ENCODE peak calls at places on chromosome 10, in eight cellular contexts. J, P, I, N, W, R, O and C are unnamed samples.

GRCh38 chr10:119575506-119575905 is 21.3 kb downstream of the TIAL1 start:
- DNase-seq in W (peak), I (peak), P (no peak), N (no peak), R (no peak), O (peak), J (no peak), C (peak)

GRCh38 chr10:124686707-124687376 is 57.3 kb downstream of the FAM53B start:
- DNase-seq in I (no peak), J (no peak), W (no peak), O (no peak), P (peak), R (no peak), N (no peak), C (no peak)

GRCh38 chr10:31584789-31585406 is 265.9 kb downstream of the ZEB1 start:
- DNase-seq in O (peak), R (no peak), J (no peak), P (no peak), I (peak), N (no peak), W (no peak), C (no peak)

GRCh38 chr10:110226926-110227641 is 19.7 kb downstream of the MXI1 start:
- DNase-seq in W (peak), P (peak), O (no peak), R (peak), N (no peak), J (peak), I (no peak), C (no peak)

GRCh38 chr10:79946270-79947082 is 2.4 kb downstream of the SFTPD start:
- DNase-seq in J (no peak), P (no peak), W (no peak), I (no peak), O (no peak), R (no peak), N (no peak), C (no peak)

GRCh38 chr10:93180402-93181040 is 106.8 kb downstream of the CYP26A1 start:
- DNase-seq in I (peak), J (peak), W (no peak), P (peak), R (no peak), N (peak), O (peak), C (no peak)

GRCh38 chr10:88115406-88115805 is 252.0 kb downstream of the PTEN start:
- DNase-seq in I (no peak), W (no peak), N (no peak), J (no peak), R (no peak), O (no peak), P (no peak), C (no peak)

GRCh38 chr10:117499248-117500105 is 43.1 kb upstream of the EMX2 start:
- DNase-seq in I (no peak), P (no peak), J (no peak), W (no peak), R (no peak), O (no peak), N (no peak), C (peak)

GRCh38 chr10:125064681-125065492 is 95.5 kb downstream of the CTBP2 start:
- DNase-seq in O (peak), R (peak), J (peak), I (peak), W (peak), N (peak), P (no peak), C (peak)

GRCh38 chr10:128069351-128070051 is 56.7 kb downstream of the MKI67 start:
- DNase-seq in J (peak), I (peak), N (no peak), P (peak), R (peak), O (peak), W (peak), C (peak)

GRCh38 chr10:1571587-1572237 is 165.6 kb downstream of the ADARB2 start:
- DNase-seq in W (no peak), P (no peak), R (no peak), O (no peak), I (no peak), J (no peak), N (no peak), C (no peak)

GRCh38 chr10:35328404-35329037 is 7.8 kb upstream of the CCNY start:
- DNase-seq in O (peak), I (peak), W (peak), R (no peak), P (no peak), J (no peak), N (peak), C (peak)

GRCh38 chr10:124690971-124691370 is 53.2 kb downstream of the FAM53B start:
- DNase-seq in I (no peak), P (no peak), J (no peak), N (no peak), R (no peak), W (no peak), O (no peak), C (no peak)

GRCh38 chr10:92829042-92829785 is 19.1 kb upstream of the EXOC6 start:
- DNase-seq in W (no peak), I (no peak), N (no peak), P (no peak), R (no peak), J (no peak), O (no peak), C (no peak)

GRCh38 chr10:131109291-131109690 is 202.2 kb downstream of the TCERG1L start:
- DNase-seq in I (no peak), R (no peak), W (no peak), O (no peak), P (no peak), J (no peak), N (no peak), C (no peak)

GRCh38 chr10:108583827-108584226 is 1339.5 kb downstream of the XPNPEP1 start:
- DNase-seq in N (no peak), R (no peak), J (no peak), I (no peak), P (no peak), O (no peak), W (no peak), C (no peak)

GRCh38 chr10:51700228-51700835 is 937 bp upstream of the CSTF2T start:
- DNase-seq in N (no peak), R (no peak), J (peak), W (peak), I (peak), P (peak), O (no peak), C (peak)

GRCh38 chr10:49103761-49104160 is 11.6 kb downstream of the VSTM4 start:
- DNase-seq in I (no peak), P (no peak), W (no peak), J (no peak), R (no peak), O (no peak), N (no peak), C (no peak)

GRCh38 chr10:119393019-119393418 is 149.5 kb downstream of the RGS10 start:
- DNase-seq in I (no peak), W (no peak), O (no peak), R (no peak), P (peak), N (no peak), J (no peak), C (no peak)

GRCh38 chr10:121069061-121069850 is 218.1 kb downstream of the WDR11 start:
- DNase-seq in R (peak), W (peak), I (no peak), J (no peak), P (no peak), O (no peak), N (no peak), C (no peak)

GRCh38 chr10:60869916-60870728 is 73.9 kb downstream of the RHOBTB1 start:
- DNase-seq in J (no peak), I (no peak), N (no peak), W (peak), O (no peak), P (no peak), R (no peak), C (no peak)

GRCh38 chr10:48557511-48558123 is 47.3 kb downstream of the ARHGAP22 start:
- DNase-seq in R (no peak), W (no peak), I (no peak), O (no peak), P (no peak), N (no peak), J (no peak), C (no peak)

GRCh38 chr10:5551531-5552375 is 27.0 kb downstream of the CALML3 start:
- DNase-seq in P (peak), N (no peak), R (no peak), I (peak), W (peak), J (peak), O (no peak), C (no peak)

DNA sequence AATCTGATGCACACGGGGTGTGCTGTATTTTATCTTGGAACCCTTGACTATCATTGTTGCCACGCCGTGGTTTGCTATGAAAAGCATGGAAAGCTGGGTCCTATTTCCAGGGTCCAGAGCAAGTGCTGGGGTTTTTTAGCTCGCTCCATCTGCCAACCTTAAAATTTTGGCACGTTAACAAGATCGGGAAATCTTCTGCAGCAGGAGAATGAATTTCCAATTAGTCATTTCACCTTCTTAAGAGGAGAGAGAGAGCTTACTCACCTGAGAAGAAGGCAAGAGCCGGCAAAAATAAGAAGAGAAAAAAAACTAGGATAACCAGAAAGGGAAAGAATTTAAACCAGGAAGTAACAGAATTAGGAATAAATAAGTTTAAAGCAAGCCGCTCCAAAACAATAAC is 223.6 kb upstream of the CELF2 start:
- DNase-seq in P (no peak), O (no peak), W (peak), R (no peak), J (no peak), N (no peak), I (peak), C (no peak)
- H3K4me3 ChIP-seq in P (no peak), O (no peak), W (no peak), R (no peak), J (no peak), N (no peak), I (peak), C (no peak)

GRCh38 chr10:62000037-62000603 is 98.6 kb downstream of the ARID5B start:
- DNase-seq in I (no peak), W (no peak), O (no peak), R (no peak), N (no peak), P (no peak), J (no peak), C (no peak)
- TF ChIP-seq CTCF in I (no peak), W (no peak), O (no peak), R (no peak), N (no peak), P (no peak), J (no peak), C (no peak)

DNA sequence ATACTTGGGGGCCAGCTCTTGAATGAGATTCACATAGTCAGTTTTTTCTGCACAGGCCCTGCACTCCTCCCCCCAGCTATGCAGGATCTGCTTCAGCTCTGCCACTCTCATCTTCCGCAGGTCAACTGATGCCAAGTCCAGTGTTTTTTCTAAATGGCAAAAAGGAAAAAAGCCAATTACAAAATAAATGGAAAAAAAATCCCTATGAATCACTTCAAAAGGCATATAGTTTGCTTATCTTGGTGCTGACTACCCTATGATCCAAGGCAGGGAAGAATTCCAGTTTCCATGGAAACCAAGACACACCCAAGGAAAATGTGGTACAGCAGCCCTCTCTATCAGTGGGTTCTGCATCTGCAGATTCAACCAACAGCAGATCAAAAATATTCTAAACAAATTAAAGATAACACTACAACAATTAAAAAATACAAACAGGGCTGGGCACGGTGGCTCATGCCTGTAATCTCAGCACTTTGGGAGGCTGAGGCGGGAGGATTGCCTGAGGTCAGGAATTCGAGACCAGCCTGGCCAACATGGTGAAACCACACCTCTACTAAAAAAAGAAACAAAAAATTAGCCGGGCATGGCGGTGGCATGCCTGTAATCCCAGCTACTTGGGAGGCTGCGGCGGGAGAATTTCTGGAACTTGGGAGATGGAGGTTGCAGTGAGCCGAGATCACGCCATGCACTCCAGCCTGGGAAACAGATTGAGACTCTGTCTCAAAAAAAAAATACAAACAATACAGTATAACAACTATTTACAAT is 17.6 kb downstream of the CDNF start:
- DNase-seq in O (peak), P (no peak), I (peak), W (peak), J (no peak), R (no peak), N (peak), C (peak)
- H3K4me3 ChIP-seq in O (no peak), P (no peak), I (no peak), W (no peak), J (no peak), R (no peak), N (no peak), C (no peak)

GRCh38 chr10:43407148-43407575 is 1.8 kb downstream of the HNRNPF start:
- DNase-seq in P (peak), R (no peak), I (peak), N (no peak), J (peak), W (no peak), O (peak), C (peak)

GRCh38 chr10:43408710-43409384 is at the start of gene HNRNPF:
- DNase-seq in P (peak), R (peak), O (peak), J (peak), I (peak), N (peak), W (peak), C (peak)

GRCh38 chr10:43409385-43410109 is 561 bp upstream of the HNRNPF start:
- DNase-seq in I (no peak), N (no peak), O (no peak), R (no peak), J (peak), W (no peak), P (peak), C (no peak)

GRCh38 chr10:43407576-43408330 is 1.2 kb downstream of the HNRNPF start:
- DNase-seq in W (peak), O (peak), P (peak), N (peak), I (peak), R (peak), J (peak), C (peak)

GRCh38 chr10:43408331-43408709 is 666 bp downstream of the HNRNPF start:
- DNase-seq in N (no peak), J (no peak), P (peak), O (no peak), I (no peak), R (no peak), W (no peak), C (no peak)
- TF ChIP-seq CTCF in N (no peak), J (no peak), P (no peak), O (no peak), I (no peak), R (no peak), W (no peak), C (no peak)